ENCODE peak calls at places on chromosomes 11 and 22, in four cellular contexts. H is WTC11, T is SK-N-SH, L is K562. R is an unnamed sample.

GRCh38 chr11:70191495-70192140 is 11.5 kb upstream of the FADD start:
- DNase-seq in H (peak), T (peak), L (peak), R (peak)

GRCh38 chr22:27715078-27715477 is 86.5 kb downstream of the MN1 start:
- DNase-seq in H (no peak), T (peak), L (no peak), R (no peak)

GRCh38 chr11:75679566-75679965 is 10.7 kb upstream of the MAP6 start:
- DNase-seq in H (no peak), T (no peak), L (no peak), R (no peak)

GRCh38 chr11:79209540-79210266 is 231.1 kb downstream of the TENM4 start:
- DNase-seq in H (no peak), T (no peak), L (no peak), R (no peak)

GRCh38 chr11:110349109-110349996 is 52.9 kb upstream of the RDX start:
- DNase-seq in H (no peak), T (no peak), L (no peak), R (no peak)

GRCh38 chr11:76269247-76269646 is 62.9 kb upstream of the WNT11 start:
- DNase-seq in H (no peak), T (no peak), L (no peak), R (no peak)

GRCh38 chr11:10856689-10857603 is 907 bp downstream of the ZBED5 start:
- DNase-seq in H (peak), T (peak), L (peak), R (no peak)

GRCh38 chr11:125123947-125124633 is 12.7 kb upstream of the TMEM218 start:
- DNase-seq in H (peak), T (peak), L (peak), R (no peak)

GRCh38 chr11:131808466-131808865 is 438.1 kb downstream of the NTM start:
- DNase-seq in H (no peak), T (no peak), L (no peak), R (no peak)

GRCh38 chr22:23180893-23181762 is 819 bp downstream of the BCR start:
- DNase-seq in H (no peak), T (peak), L (peak), R (no peak)

GRCh38 chr11:10076458-10077141 is 217.4 kb downstream of the SBF2 start:
- DNase-seq in H (peak), T (no peak), L (peak), R (peak)

GRCh38 chr22:42061041-42061440 is 9.6 kb downstream of the NAGA start:
- DNase-seq in H (no peak), T (no peak), L (no peak), R (peak)

GRCh38 chr11:93775289-93775688 is 8.8 kb upstream of the MED17 start:
- DNase-seq in H (peak), T (peak), L (peak), R (no peak)

GRCh38 chr11:44521148-44521547 is 44.3 kb upstream of the CD82 start:
- DNase-seq in H (no peak), T (no peak), L (no peak), R (no peak)

GRCh38 chr11:24754406-24754805 is 257.6 kb downstream of the LUZP2 start:
- DNase-seq in H (no peak), T (no peak), L (no peak), R (no peak)

GRCh38 chr22:46945481-46945880 is 183.0 kb downstream of the TBC1D22A start:
- DNase-seq in H (no peak), T (no peak), L (no peak), R (peak)

GRCh38 chr11:73184953-73185671 is 33.0 kb upstream of the P2RY2 start:
- DNase-seq in H (peak), T (peak), L (peak), R (no peak)

GRCh38 chr11:109747839-109748238 is 325.8 kb downstream of the C11orf87 start:
- DNase-seq in H (no peak), T (no peak), L (peak), R (no peak)

GRCh38 chr11:68446046-68446725 is 14.4 kb upstream of the PPP6R3 start:
- DNase-seq in H (no peak), T (peak), L (no peak), R (no peak)

GRCh38 chr11:105168457-105168856 is 28.9 kb upstream of the CARD18 start:
- DNase-seq in H (no peak), T (no peak), L (no peak), R (no peak)

GRCh38 chr22:29205260-29205597 is 467 bp upstream of the EMID1 start:
- DNase-seq in H (no peak), T (no peak), L (no peak), R (no peak)

GRCh38 chr11:108498816-108499408 is 728 bp upstream of the POGLUT3 start:
- DNase-seq in H (peak), T (no peak), L (no peak), R (no peak)

GRCh38 chr22:45504703-45505341 is 2.1 kb downstream of the FBLN1 start:
- DNase-seq in H (peak), T (peak), L (no peak), R (peak)

GRCh38 chr11:33187851-33188722 is 26.8 kb upstream of the CSTF3 start:
- DNase-seq in H (no peak), T (no peak), L (no peak), R (no peak)

GRCh38 chr11:83219095-83219494 is 25.6 kb downstream of the ANKRD42 start:
- DNase-seq in H (peak), T (peak), L (peak), R (peak)

GRCh38 chr11:110735431-110736157 is 23.4 kb upstream of the ARHGAP20 start:
- DNase-seq in H (no peak), T (no peak), L (no peak), R (no peak)

GRCh38 chr11:105632316-105632715 is 22.4 kb downstream of the GRIA4 start:
- DNase-seq in H (no peak), T (no peak), L (no peak), R (no peak)

GRCh38 chr22:39216143-39216490 is 28.7 kb downstream of the PDGFB start:
- DNase-seq in H (no peak), T (no peak), L (no peak), R (no peak)
- TF ChIP-seq TEAD4 in H (no peak), T (no peak), L (no peak), R (no peak)

GRCh38 chr11:17594686-17595192 is 47.7 kb downstream of the OTOG start:
- DNase-seq in H (no peak), T (no peak), L (no peak), R (no peak)

GRCh38 chr11:17596310-17596669 is 49.2 kb downstream of the OTOG start:
- DNase-seq in H (peak), T (no peak), L (no peak), R (no peak)

GRCh38 chr11:17595526-17596309 is 48.7 kb downstream of the OTOG start:
- DNase-seq in H (peak), T (no peak), L (no peak), R (no peak)

GRCh38 chr11:17597770-17598169 is 50.7 kb downstream of the OTOG start:
- DNase-seq in H (no peak), T (no peak), L (no peak), R (no peak)

DNA sequence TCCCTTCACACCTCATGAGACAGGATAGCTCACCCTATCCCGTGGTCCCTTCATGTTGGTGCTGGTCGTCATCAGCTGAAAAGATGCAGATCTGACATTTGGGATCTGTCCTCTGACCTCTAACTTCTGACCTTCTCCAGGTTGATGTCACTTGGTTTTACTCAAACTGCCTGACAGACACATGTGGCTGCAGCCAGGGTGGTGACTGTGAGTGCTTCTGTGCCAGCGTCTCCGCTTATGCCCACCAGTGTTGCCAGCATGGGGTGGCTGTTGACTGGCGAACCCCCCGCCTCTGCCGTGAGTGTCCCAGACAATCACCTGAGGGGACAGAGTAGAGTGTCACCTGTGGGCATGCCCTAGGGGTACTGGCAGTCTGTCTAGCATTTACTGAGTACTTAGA is 49.7 kb downstream of the OTOG start:
- DNase-seq in H (no peak), T (no peak), L (no peak), R (no peak)
- TF ChIP-seq TEAD4 in H (no peak), T (no peak), L (no peak), R (no peak)

GRCh38 chr22:19109198-19110063 is 12.8 kb downstream of the DGCR2 start:
- DNase-seq in H (no peak), T (no peak), L (peak), R (no peak)
- TF ChIP-seq TEAD4 in H (no peak), T (no peak), L (peak), R (no peak)

DNA sequence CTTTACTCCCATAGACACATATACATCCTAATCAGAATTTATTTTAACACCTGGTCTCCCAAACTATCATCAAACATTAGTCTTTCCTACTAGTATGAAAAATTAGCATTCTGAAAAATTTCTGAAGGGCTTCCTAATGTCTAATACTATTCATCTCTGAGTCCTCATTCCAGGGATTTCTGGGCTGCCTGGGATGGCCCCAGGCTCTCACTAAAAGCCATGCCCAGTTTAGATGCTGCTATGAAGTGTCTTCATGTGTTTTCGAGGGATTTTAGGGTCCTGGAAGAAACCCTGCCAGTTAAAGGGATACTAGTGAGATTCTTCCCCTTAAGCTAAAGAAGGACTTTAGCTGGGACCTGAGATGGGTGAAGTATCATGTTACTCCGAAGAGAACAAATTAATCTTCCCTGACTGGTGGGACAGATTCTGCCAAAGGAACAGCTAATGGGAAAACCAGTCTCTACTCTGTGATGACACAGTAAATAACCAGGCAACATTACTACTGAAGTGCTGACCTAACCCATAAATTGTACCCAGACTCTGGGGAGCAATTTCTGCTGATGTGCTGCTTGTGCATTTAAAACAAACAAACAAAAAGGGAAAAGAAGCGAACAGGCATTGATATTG is 342.6 kb downstream of the SOX6 start:
- DNase-seq in H (no peak), T (no peak), L (no peak), R (no peak)
- TF ChIP-seq TEAD4 in H (no peak), T (no peak), L (no peak), R (no peak)

DNA sequence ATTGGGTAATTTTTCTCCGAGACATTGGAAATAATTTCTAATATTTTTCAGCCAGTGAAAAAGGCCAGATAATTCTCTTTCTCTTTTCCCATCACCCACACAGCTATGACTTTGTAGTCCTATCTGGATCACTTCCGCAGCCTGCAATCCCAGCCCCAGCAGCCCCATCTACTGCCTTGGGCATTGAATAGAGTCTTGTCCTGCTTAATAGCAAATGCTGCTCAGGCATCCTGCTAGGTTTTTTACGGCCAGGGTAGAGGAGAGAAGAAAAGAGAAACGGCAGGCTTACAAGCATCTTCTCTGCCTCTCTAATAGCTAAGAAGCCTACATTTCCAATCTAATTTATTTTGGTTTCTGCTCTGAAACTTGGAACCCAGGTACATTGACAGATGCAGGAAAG is 154.3 kb upstream of the B3GAT1 start:
- DNase-seq in H (no peak), T (no peak), L (no peak), R (no peak)
- TF ChIP-seq TEAD4 in H (no peak), T (no peak), L (no peak), R (no peak)

DNA sequence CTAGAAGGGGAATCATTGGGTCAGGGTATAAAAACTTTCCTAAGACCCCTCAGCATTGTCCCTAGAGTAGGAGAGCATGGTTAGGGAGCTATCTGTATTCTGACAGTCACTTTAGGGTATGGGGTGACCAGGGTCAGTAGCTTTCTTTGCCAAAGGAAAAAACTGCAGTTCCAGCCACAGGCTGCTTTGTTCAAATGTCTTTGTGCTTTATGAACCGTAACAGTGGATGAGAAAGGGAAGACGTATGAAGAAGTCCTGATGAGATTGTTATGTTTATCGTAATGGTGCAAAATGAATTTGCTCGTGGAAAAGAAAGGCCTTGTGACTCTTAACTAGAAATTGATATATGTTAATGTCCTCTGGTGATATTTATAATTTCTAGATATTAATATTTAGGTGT is 30.0 kb downstream of the CYB5R2 start:
- DNase-seq in H (no peak), T (no peak), L (no peak), R (no peak)
- TF ChIP-seq TEAD4 in H (no peak), T (no peak), L (no peak), R (no peak)

DNA sequence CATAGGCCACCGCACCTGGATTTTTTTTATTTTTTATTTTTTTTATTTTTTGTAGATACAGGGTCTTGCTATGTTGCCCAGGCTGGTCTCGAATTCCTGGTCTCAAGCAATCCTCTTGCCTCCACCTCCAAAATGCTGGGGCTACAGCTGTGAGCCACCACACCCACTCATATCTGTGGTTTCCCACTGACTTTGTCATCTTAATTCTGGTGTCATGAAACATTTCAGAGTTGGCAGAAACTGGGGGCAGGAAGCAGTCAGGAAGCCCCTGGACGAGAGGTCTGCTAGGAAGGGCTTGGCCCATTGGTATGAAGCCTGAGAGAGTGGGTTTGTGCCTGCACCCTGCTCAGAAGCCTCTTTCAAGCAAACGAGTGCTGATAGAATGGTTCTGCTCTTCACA is 49.0 kb downstream of the COMMD9 start:
- DNase-seq in H (no peak), T (no peak), L (no peak), R (no peak)
- TF ChIP-seq TEAD4 in H (no peak), T (no peak), L (no peak), R (no peak)

GRCh38 chr11:115180272-115180671 is 323.9 kb downstream of the CADM1 start:
- DNase-seq in H (no peak), T (no peak), L (no peak), R (no peak)
- TF ChIP-seq TEAD4 in H (no peak), T (no peak), L (no peak), R (no peak)

R was measured in H1.